ENCODE peak calls at places on chromosomes 5 and 9, in ten cellular contexts. W is activated CD4-positive, alpha-beta memory T cell treated with anti-CD3 and anti-CD28 coated beads, Interleukin-2, amount 10 ng/mL, durations not matched to agents 7 days and 5 days; N is tibial nerve; E is fibroblast of the conjunctiva; X is amniotic epithelial cell; H is activated CD8-positive, alpha-beta memory T cell treated with anti-CD3 and anti-CD28 coated beads for 1 hour; Q is central memory CD4-positive, alpha-beta T cell; M is activated CD8-positive, alpha-beta T cell treated with anti-CD3 and anti-CD28 coated beads for 36 hours; K is LoVo; B is astrocyte of the hippocampus. V is an unnamed sample.

GRCh38 chr5:33010851-33011250 is 299.7 kb downstream of the NPR3 start:
- DNase-seq in W (no peak), N (no peak), E (peak), X (no peak), H (no peak), Q (no peak), M (no peak), K (no peak), B (no peak), V (no peak)

GRCh38 chr5:33901176-33901575 is 9.4 kb upstream of the ADAMTS12 start:
- DNase-seq in W (no peak), N (no peak), E (no peak), X (peak), H (no peak), Q (no peak), M (no peak), K (no peak), B (no peak), V (no peak)

GRCh38 chr9:75640250-75640649 is 250.2 kb upstream of the PCSK5 start:
- DNase-seq in W (no peak), N (no peak), E (no peak), X (no peak), H (no peak), Q (no peak), M (no peak), K (no peak), B (no peak), V (no peak)

GRCh38 chr5:38529955-38530644 is 26.3 kb downstream of the LIFR start:
- DNase-seq in W (no peak), N (no peak), E (no peak), X (no peak), H (no peak), Q (no peak), M (no peak), K (no peak), B (no peak), V (no peak)

GRCh38 chr5:98108497-98108896 is 665.0 kb upstream of the RGMB start:
- DNase-seq in W (no peak), N (no peak), E (peak), X (peak), H (no peak), Q (no peak), M (no peak), K (no peak), B (peak), V (peak)

GRCh38 chr5:150256416-150257064 is 33.0 kb downstream of the CAMK2A start:
- DNase-seq in W (no peak), N (no peak), E (no peak), X (no peak), H (no peak), Q (no peak), M (no peak), K (no peak), B (no peak), V (no peak)

GRCh38 chr9:108072740-108073139 is 583.2 kb upstream of the KLF4 start:
- DNase-seq in W (no peak), N (no peak), E (no peak), X (no peak), H (no peak), Q (no peak), M (no peak), K (no peak), B (no peak), V (no peak)

GRCh38 chr9:21580636-21581353 is 98.7 kb upstream of the IFNE start:
- DNase-seq in W (no peak), N (no peak), E (no peak), X (no peak), H (no peak), Q (no peak), M (no peak), K (peak), B (peak), V (no peak)

GRCh38 chr5:169695919-169696490 is 58.9 kb downstream of the DOCK2 start:
- DNase-seq in W (no peak), N (no peak), E (peak), X (peak), H (no peak), Q (no peak), M (no peak), K (peak), B (peak), V (peak)

GRCh38 chr5:4942831-4943178 is 197.3 kb upstream of the ADAMTS16 start:
- DNase-seq in W (no peak), N (no peak), E (no peak), X (no peak), H (no peak), Q (no peak), M (no peak), K (no peak), B (no peak), V (no peak)

GRCh38 chr9:133998915-133999580 is 6.9 kb upstream of the VAV2 start:
- DNase-seq in W (no peak), N (no peak), E (no peak), X (peak), H (no peak), Q (no peak), M (no peak), K (no peak), B (peak), V (peak)

GRCh38 chr9:95167998-95168397 is 149.5 kb downstream of the FANCC start:
- DNase-seq in W (peak), N (peak), E (peak), X (peak), H (no peak), Q (peak), M (peak), K (peak), B (peak), V (peak)

GRCh38 chr5:179265529-179266290 is 79.6 kb downstream of the ADAMTS2 start:
- DNase-seq in W (no peak), N (peak), E (peak), X (peak), H (no peak), Q (no peak), M (no peak), K (no peak), B (peak), V (peak)

GRCh38 chr5:100760700-100761099 is 142.4 kb downstream of the ST8SIA4 start:
- DNase-seq in W (no peak), N (no peak), E (no peak), X (no peak), H (no peak), Q (no peak), M (no peak), K (no peak), B (no peak), V (no peak)

GRCh38 chr9:96486351-96487029 is 36.5 kb downstream of the HABP4 start:
- DNase-seq in W (no peak), N (peak), E (peak), X (peak), H (no peak), Q (no peak), M (no peak), K (no peak), B (peak), V (peak)

GRCh38 chr5:158943057-158943456 is 156.7 kb downstream of the EBF1 start:
- DNase-seq in W (no peak), N (peak), E (peak), X (peak), H (no peak), Q (no peak), M (no peak), K (peak), B (peak), V (peak)

GRCh38 chr9:109507421-109507838 is 9.3 kb upstream of the PTPN3 start:
- DNase-seq in W (no peak), N (peak), E (peak), X (peak), H (no peak), Q (no peak), M (no peak), K (no peak), B (peak), V (no peak)

GRCh38 chr5:2887401-2888348 is 136.2 kb upstream of the IRX2 start:
- DNase-seq in W (no peak), N (no peak), E (no peak), X (no peak), H (no peak), Q (no peak), M (no peak), K (no peak), B (no peak), V (no peak)

GRCh38 chr5:138439537-138440225 is 824 bp downstream of the REEP2 start:
- DNase-seq in W (no peak), N (no peak), E (no peak), X (no peak), H (no peak), Q (no peak), M (peak), K (no peak), B (peak), V (no peak)

GRCh38 chr5:124754206-124754927 is 7.9 kb upstream of the ZNF608 start:
- DNase-seq in W (no peak), N (no peak), E (no peak), X (no peak), H (no peak), Q (no peak), M (no peak), K (no peak), B (no peak), V (no peak)

GRCh38 chr5:22649076-22649475 is 204.1 kb downstream of the CDH12 start:
- DNase-seq in W (no peak), N (no peak), E (peak), X (peak), H (no peak), Q (no peak), M (no peak), K (no peak), B (no peak), V (peak)

GRCh38 chr9:21682981-21683380 is 119.5 kb upstream of the MTAP start:
- DNase-seq in W (no peak), N (no peak), E (peak), X (peak), H (no peak), Q (no peak), M (no peak), K (peak), B (no peak), V (no peak)

GRCh38 chr9:101639301-101639700 is 44.5 kb upstream of the PPP3R2 start:
- DNase-seq in W (no peak), N (no peak), E (no peak), X (no peak), H (no peak), Q (no peak), M (no peak), K (no peak), B (peak), V (no peak)

GRCh38 chr5:39977231-39977630 is 552.5 kb upstream of the DAB2 start:
- DNase-seq in W (no peak), N (no peak), E (no peak), X (peak), H (no peak), Q (no peak), M (no peak), K (no peak), B (peak), V (no peak)

GRCh38 chr5:10987881-10988504 is 227.0 kb upstream of the DAP start:
- DNase-seq in W (peak), N (peak), E (no peak), X (no peak), H (no peak), Q (peak), M (peak), K (peak), B (peak), V (no peak)

GRCh38 chr5:15791859-15792258 is 291.9 kb downstream of the FBXL7 start:
- DNase-seq in W (no peak), N (no peak), E (no peak), X (peak), H (no peak), Q (no peak), M (no peak), K (no peak), B (peak), V (no peak)

GRCh38 chr5:91469517-91470165 is 86.5 kb upstream of the ARRDC3 start:
- DNase-seq in W (no peak), N (peak), E (no peak), X (peak), H (no peak), Q (no peak), M (no peak), K (peak), B (peak), V (no peak)

GRCh38 chr5:181259283-181259682 is 1.7 kb downstream of the TRIM52 start:
- DNase-seq in W (peak), N (no peak), E (no peak), X (no peak), H (no peak), Q (no peak), M (no peak), K (no peak), B (no peak), V (no peak)

GRCh38 chr9:114504341-114505186 is 709 bp downstream of the WHRN start:
- DNase-seq in W (peak), N (peak), E (no peak), X (peak), H (no peak), Q (peak), M (peak), K (no peak), B (peak), V (no peak)

GRCh38 chr5:124871299-124871698 is 124.9 kb upstream of the ZNF608 start:
- DNase-seq in W (no peak), N (no peak), E (no peak), X (peak), H (no peak), Q (no peak), M (no peak), K (no peak), B (peak), V (peak)

GRCh38 chr9:98516897-98517503 is 191.7 kb downstream of the GABBR2 start:
- DNase-seq in W (no peak), N (no peak), E (no peak), X (no peak), H (no peak), Q (no peak), M (no peak), K (no peak), B (no peak), V (no peak)

GRCh38 chr5:116669261-116670049 is 94.8 kb upstream of the SEMA6A start:
- DNase-seq in W (no peak), N (no peak), E (no peak), X (no peak), H (no peak), Q (no peak), M (no peak), K (no peak), B (peak), V (no peak)

V was measured in NCI-H226.